ENCODE peak calls at places on chromosome 17, in six cellular contexts. U is heart left ventricle, D is lower leg skin, L is IMR-90, B is breast epithelium, O is body of pancreas. R is an unnamed sample.
A peak's percentile ranks its signal among the peaks of the same experiment; 100 is the strongest.

GRCh38 chr17:2239882-2240430 is 63.6 kb downstream of the SMG6 start:
- DNase-seq in B (no peak), O (peak; percentile 15), L (peak; percentile 96), U (peak; percentile 69), D (peak; percentile 90), R (no peak)

GRCh38 chr17:81090361-81091133 is 55.6 kb downstream of the BAIAP2 start:
- DNase-seq in B (no peak), O (peak; percentile 25), U (peak; percentile 83), L (no peak), D (peak; percentile 95), R (peak; percentile 34)

GRCh38 chr17:32006957-32007462 is at the start of gene LRRC37B:
- DNase-seq in L (peak; percentile 57), O (peak; percentile 88), U (peak; percentile 90), D (peak; percentile 98), B (peak; percentile 88), R (peak; percentile 28)

GRCh38 chr17:47918003-47918402 is 22.0 kb downstream of the SP2 start:
- DNase-seq in O (no peak), B (no peak), U (no peak), D (no peak), L (no peak), R (no peak)

GRCh38 chr17:71438631-71439146 is 682.1 kb upstream of the SOX9 start:
- DNase-seq in L (peak; percentile 98), B (no peak), U (no peak), O (no peak), D (no peak), R (no peak)

GRCh38 chr17:9240659-9241370 is 219.5 kb downstream of the NTN1 start:
- DNase-seq in O (peak; percentile 77), L (peak; percentile 54), B (peak; percentile 75), D (peak; percentile 94), U (peak; percentile 92), R (no peak)

GRCh38 chr17:778096-778495 is 4.0 kb downstream of the GLOD4 start:
- DNase-seq in L (no peak), U (no peak), O (no peak), D (peak; percentile 68), B (no peak), R (no peak)

GRCh38 chr17:65547253-65547670 is 14.2 kb downstream of the AXIN2 start:
- DNase-seq in O (peak; percentile 79), U (no peak), D (no peak), B (no peak), L (peak; percentile 71), R (no peak)

GRCh38 chr17:73814070-73814469 is 169.8 kb upstream of the SDK2 start:
- DNase-seq in B (no peak), D (peak; percentile 23), U (no peak), L (no peak), O (no peak), R (no peak)

GRCh38 chr17:7750321-7750821 is 32.8 kb downstream of the DNAH2 start:
- DNase-seq in D (no peak), L (peak; percentile 89), B (no peak), U (no peak), O (no peak), R (no peak)

GRCh38 chr17:44591223-44591622 is 33.9 kb downstream of the FZD2 start:
- DNase-seq in L (peak; percentile 28), D (no peak), O (no peak), U (no peak), B (no peak), R (no peak)

GRCh38 chr17:1834378-1835149 is 4.8 kb downstream of the RPA1 start:
- DNase-seq in O (no peak), U (no peak), B (no peak), L (no peak), D (no peak), R (no peak)

GRCh38 chr17:34257986-34258326 is 2.9 kb downstream of the CCL2 start:
- DNase-seq in O (no peak), U (no peak), D (no peak), L (no peak), B (no peak), R (no peak)

GRCh38 chr17:45742251-45742650 is 41.9 kb upstream of the CRHR1 start:
- DNase-seq in B (no peak), U (no peak), L (no peak), D (no peak), O (no peak), R (no peak)

GRCh38 chr17:47188266-47188665 is 829 bp downstream of the CDC27 start:
- DNase-seq in O (no peak), B (no peak), U (no peak), D (no peak), L (peak; percentile 73), R (no peak)

GRCh38 chr17:64547354-64547753 is 40.6 kb downstream of the CEP95 start:
- DNase-seq in B (no peak), D (no peak), U (no peak), L (no peak), O (no peak), R (no peak)

GRCh38 chr17:42917236-42917603 is 16.6 kb downstream of the G6PC1 start:
- DNase-seq in O (no peak), D (no peak), L (no peak), U (no peak), B (no peak), R (no peak)

DNA sequence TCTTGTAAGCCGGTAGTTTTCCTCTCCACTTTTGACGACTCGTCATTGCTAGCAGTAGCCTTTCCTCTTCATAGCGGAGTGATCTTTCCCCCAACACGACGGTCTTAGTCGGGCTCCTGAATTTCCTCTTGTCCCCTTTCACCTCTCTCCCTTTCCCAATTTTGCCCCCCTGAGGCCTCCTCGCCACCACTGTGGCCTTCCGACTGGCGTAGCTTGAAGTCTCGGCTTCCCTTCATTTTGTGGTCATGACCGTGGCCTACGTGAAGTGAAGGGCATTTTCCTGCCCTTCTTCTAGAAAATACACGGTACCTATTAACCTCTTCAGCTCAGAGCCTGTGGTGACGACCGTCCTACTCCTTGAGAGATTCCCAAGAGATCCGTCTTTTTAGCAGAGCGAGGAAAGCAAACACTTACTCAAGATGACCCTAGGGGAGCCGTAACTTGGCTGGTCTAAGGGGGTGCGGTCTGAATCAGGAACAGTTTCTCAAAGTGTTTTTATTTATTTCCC is 791 bp downstream of the PRKAR1A start:
- DNase-seq in L (peak; percentile 43), D (peak; percentile 86), U (peak; percentile 43), O (peak; percentile 19), B (no peak), R (no peak)
- TF ChIP-seq CTCF in L (no peak), D (no peak), U (no peak), O (no peak), B (no peak), R (no peak)

GRCh38 chr17:63477471-63478440 is 895 bp downstream of the ACE start:
- DNase-seq in O (peak; percentile 19), D (no peak), L (no peak), B (no peak), U (peak; percentile 41), R (no peak)

GRCh38 chr17:63475491-63476412 is 1.1 kb upstream of the ACE start:
- DNase-seq in B (no peak), U (peak; percentile 26), L (peak; percentile 34), D (no peak), O (no peak), R (no peak)

GRCh38 chr17:63474914-63475460 is 1.9 kb upstream of the ACE start:
- DNase-seq in B (no peak), O (no peak), L (no peak), D (no peak), U (no peak), R (no peak)

GRCh38 chr17:63476494-63476856 is 386 bp upstream of the ACE start:
- DNase-seq in O (peak; percentile 30), B (no peak), U (peak; percentile 33), L (no peak), D (no peak), R (no peak)

DNA sequence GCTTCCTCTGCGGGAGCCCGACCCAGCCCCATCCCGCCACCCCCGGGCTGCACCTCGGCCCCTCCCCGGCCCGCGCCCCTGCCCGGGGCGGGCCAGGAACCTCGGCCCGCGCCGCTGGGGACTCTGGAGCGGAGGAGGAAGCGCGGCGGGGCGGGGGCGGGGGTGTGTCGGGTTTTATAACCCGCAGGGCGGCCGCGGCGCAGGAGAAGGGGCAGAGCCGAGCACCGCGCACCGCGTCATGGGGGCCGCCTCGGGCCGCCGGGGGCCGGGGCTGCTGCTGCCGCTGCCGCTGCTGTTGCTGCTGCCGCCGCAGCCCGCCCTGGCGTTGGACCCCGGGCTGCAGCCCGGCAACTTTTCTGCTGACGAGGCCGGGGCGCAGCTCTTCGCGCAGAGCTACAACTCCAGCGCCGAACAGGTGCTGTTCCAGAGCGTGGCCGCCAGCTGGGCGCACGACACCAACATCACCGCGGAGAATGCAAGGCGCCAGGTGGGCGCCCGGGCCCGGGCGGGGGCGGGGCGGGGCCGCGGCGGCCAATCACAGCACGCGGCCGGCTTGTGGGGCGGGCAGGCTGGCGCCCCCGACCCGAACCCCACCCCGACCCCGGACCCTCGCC is at the start of gene ACE:
- DNase-seq in U (peak; percentile 52), D (no peak), L (peak; percentile 15), O (peak; percentile 65), B (no peak), R (no peak)
- TF ChIP-seq POLR2A in U (peak; percentile 31), D (no peak), L (no peak), O (no peak), B (no peak), R (no peak)

GRCh38 chr17:61799812-61800484 is 63.4 kb downstream of the BRIP1 start:
- DNase-seq in O (no peak), L (no peak), U (no peak), B (no peak), D (no peak), R (no peak)

GRCh38 chr17:61806081-61806828 is 57.1 kb downstream of the BRIP1 start:
- DNase-seq in B (no peak), U (no peak), O (no peak), L (no peak), D (no peak), R (no peak)

GRCh38 chr17:61805399-61805798 is 57.9 kb downstream of the BRIP1 start:
- DNase-seq in U (no peak), L (peak; percentile 74), B (no peak), O (no peak), D (no peak), R (no peak)

GRCh38 chr17:61803796-61804195 is 59.5 kb downstream of the BRIP1 start:
- DNase-seq in D (no peak), U (no peak), L (no peak), B (no peak), O (no peak), R (no peak)

GRCh38 chr17:61803216-61803615 is 60.1 kb downstream of the BRIP1 start:
- DNase-seq in L (no peak), U (no peak), D (no peak), O (no peak), B (no peak), R (no peak)
- TF ChIP-seq CTCF in L (no peak), U (no peak), D (no peak), O (no peak), B (no peak), R (no peak)

GRCh38 chr17:49361902-49362722 is at the start of gene ZNF652:
- DNase-seq in B (peak; percentile 92), L (peak; percentile 75), D (peak; percentile 97), O (peak; percentile 98), U (peak; percentile 92), R (peak; percentile 68)
- TF ChIP-seq POLR2A in B (no peak), L (no peak), D (no peak), O (peak; percentile 45), U (peak; percentile 8), R (peak; percentile 30)